ENCODE peak calls at places on chromosomes 16 and 17, in seven cellular contexts. Q is cardiac fibroblast; T is effector memory CD4-positive, alpha-beta T cell; L is ovary; F is heart left ventricle; W is CD8-positive, alpha-beta T cell; U is suprapubic skin. E is an unnamed sample.
A peak's percentile ranks its signal among the peaks of the same experiment; 100 is the strongest.

GRCh38 chr16:379183-379960 is 2.4 kb downstream of the PGAP6 start:
- DNase-seq in W (no peak), L (no peak), U (no peak), T (no peak), Q (no peak), F (no peak), E (no peak)

GRCh38 chr16:89531821-89532526 is 23.8 kb downstream of the SPG7 start:
- DNase-seq in W (no peak), Q (no peak), L (no peak), F (no peak), T (no peak), U (no peak), E (no peak)

GRCh38 chr17:82972836-82973372 is 106.5 kb upstream of the METRNL start:
- DNase-seq in W (no peak), T (no peak), F (no peak), U (no peak), L (no peak), Q (no peak), E (no peak)

GRCh38 chr16:12184419-12184831 is 207.9 kb downstream of the SNX29 start:
- DNase-seq in L (no peak), U (no peak), W (no peak), Q (no peak), F (no peak), T (no peak), E (no peak)

GRCh38 chr17:6365187-6365943 is 69.6 kb downstream of the AIPL1 start:
- DNase-seq in F (no peak), T (no peak), U (no peak), W (no peak), L (no peak), Q (no peak), E (no peak)

GRCh38 chr16:16025214-16025968 is 76.0 kb downstream of the ABCC1 start:
- DNase-seq in Q (peak; percentile 93), L (no peak), U (no peak), W (peak; percentile 10), F (peak; percentile 35), T (peak; percentile 27), E (no peak)

GRCh38 chr16:76940251-76940650 is 250.7 kb upstream of the MON1B start:
- DNase-seq in L (no peak), U (no peak), W (no peak), F (no peak), Q (no peak), T (no peak), E (no peak)

GRCh38 chr16:89693289-89693731 is 6.8 kb downstream of the CDK10 start:
- DNase-seq in Q (no peak), T (no peak), F (no peak), U (no peak), L (no peak), W (no peak), E (no peak)

GRCh38 chr16:23527961-23528634 is 17.8 kb upstream of the GGA2 start:
- DNase-seq in U (no peak), L (no peak), Q (no peak), F (no peak), W (no peak), T (no peak), E (no peak)

GRCh38 chr17:54239291-54239690 is 416.6 kb downstream of the KIF2B start:
- DNase-seq in Q (no peak), F (no peak), T (no peak), W (no peak), U (no peak), L (no peak), E (no peak)

GRCh38 chr16:1057252-1057932 is 15.2 kb upstream of the SSTR5 start:
- DNase-seq in L (no peak), U (no peak), T (peak; percentile 15), F (no peak), W (peak; percentile 33), Q (peak; percentile 28), E (peak; percentile 67)

GRCh38 chr16:86075839-86076440 is 177.0 kb downstream of the IRF8 start:
- DNase-seq in F (no peak), T (no peak), U (peak; percentile 31), L (no peak), W (no peak), Q (no peak), E (no peak)

DNA sequence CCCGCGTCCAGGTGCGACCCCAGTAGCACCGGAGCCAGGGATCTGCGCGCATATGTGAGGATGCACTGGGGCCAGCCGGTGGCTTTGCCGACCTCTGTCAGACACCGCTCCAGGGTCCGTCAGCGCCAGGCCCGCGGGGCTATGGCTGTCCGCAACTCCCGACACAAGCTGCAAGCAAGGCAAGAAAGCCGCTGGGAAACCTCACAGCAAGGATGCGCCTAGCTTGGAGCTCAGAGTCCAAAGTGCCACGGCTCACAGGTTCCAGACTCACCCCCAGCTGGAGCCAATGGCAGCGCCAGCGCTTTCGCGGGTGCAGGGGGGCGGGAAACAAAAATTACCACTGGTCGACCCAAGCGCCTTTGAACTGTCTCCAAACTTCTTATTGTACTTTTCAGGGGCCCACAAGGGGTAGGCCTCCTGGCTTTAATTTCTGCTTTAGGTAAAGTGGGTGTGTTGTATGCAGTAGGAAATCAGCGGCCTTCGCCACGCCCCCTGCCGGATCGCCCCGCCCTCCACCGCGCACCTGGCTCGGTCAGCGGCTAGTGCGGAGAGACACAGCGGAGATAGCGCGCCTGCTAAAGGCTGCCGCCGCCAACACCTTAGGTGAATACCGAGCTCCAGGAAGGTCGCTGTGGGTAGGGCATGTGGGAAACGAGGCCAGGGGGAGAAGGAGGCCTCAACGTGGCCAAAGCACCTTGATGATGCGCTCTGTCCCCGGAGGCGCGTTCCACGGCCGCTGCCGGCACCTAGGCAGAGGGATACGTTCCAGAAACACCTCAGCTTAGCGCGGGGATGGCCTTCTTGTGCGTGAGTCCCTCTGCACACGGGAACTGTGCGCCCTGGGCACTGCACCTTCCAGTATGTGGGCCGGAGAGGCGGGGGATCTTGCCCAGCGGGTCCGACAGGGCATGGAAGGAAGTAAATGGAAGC is 61.1 kb upstream of the RBL2 start:
- DNase-seq in T (peak; percentile 63), F (no peak), L (no peak), Q (no peak), W (peak; percentile 60), U (no peak), E (no peak)
- H3K4me3 ChIP-seq in T (peak overlapping the region; percentile 53), F (peak overlapping the region; percentile 10), L (no peak overlapping the region), Q (peak overlapping the region; percentile 1), W (peak overlapping the region; percentile 84), U (peak overlapping the region; percentile 52), E (no peak overlapping the region)

DNA sequence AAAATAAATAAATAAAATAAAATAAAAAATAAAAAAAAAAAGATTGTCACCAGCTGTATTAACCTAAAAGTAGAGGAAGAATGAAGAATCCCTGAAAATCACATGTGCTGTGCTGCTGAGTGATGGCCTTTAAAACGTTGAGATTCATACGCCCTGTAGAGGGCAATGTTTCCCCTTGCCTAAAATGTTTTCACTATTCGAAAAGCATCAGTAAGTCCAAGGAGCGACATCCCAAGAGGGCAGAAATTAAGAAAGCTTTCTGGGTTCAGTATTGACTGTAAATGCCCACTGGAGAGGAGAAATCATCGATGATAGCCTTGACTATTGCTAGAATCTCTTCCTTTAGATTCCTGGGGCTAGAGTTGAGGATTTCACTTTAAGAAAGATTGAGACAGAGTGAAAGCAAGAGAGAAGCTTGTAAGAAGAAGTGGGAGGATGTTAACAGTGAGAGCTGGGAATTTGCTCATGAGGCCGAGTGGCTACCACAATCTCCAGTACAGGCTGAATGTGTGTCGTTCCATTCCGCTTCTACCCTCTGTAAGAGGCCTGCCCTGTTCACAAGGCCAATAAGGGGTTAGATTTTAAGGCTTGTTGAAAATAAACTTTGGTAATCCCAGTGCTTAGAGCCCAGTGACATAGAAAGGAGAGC is 170.8 kb upstream of the FAM20A start:
- DNase-seq in T (no peak), F (no peak), L (no peak), Q (peak; percentile 90), U (no peak), W (no peak), E (no peak)
- H3K4me3 ChIP-seq in T (no peak overlapping the region), F (peak overlapping the region; percentile 40), L (peak overlapping the region; percentile 11), Q (no peak overlapping the region), U (peak overlapping the region; percentile 20), W (no peak overlapping the region), E (no peak overlapping the region)

DNA sequence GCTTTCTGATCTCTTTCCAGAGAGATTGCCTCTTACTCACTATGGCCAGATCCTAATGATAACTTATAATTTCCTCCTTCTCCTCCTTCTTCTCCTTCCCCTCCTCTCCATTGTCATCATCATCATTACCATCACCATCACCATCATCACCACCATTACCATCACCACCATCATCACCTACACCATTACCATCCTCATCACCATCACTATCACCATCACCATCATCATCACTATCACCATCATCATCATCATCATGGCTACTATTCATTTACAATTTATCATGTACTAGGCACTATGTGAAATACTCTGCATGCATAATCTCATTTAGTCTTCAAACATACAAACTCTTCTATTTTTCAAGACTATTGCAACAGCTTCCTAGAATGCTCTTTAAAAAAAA is 540.9 kb upstream of the C16orf82 start:
- DNase-seq in L (no peak), U (no peak), F (no peak), Q (no peak), W (no peak), T (no peak), E (no peak)
- H3K4me3 ChIP-seq in L (no peak overlapping the region), U (no peak overlapping the region), F (no peak overlapping the region), Q (no peak overlapping the region), W (no peak overlapping the region), T (no peak overlapping the region), E (no peak overlapping the region)

GRCh38 chr16:68470461-68471150 is 22.3 kb upstream of the SMPD3 start:
- DNase-seq in T (no peak), U (no peak), W (no peak), Q (no peak), L (no peak), F (peak; percentile 31), E (no peak)
- H3K4me3 ChIP-seq in T (peak overlapping the region; percentile 61), U (peak overlapping the region; percentile 17), W (peak overlapping the region; percentile 59), Q (no peak overlapping the region), L (no peak overlapping the region), F (peak overlapping the region; percentile 43), E (no peak overlapping the region)

DNA sequence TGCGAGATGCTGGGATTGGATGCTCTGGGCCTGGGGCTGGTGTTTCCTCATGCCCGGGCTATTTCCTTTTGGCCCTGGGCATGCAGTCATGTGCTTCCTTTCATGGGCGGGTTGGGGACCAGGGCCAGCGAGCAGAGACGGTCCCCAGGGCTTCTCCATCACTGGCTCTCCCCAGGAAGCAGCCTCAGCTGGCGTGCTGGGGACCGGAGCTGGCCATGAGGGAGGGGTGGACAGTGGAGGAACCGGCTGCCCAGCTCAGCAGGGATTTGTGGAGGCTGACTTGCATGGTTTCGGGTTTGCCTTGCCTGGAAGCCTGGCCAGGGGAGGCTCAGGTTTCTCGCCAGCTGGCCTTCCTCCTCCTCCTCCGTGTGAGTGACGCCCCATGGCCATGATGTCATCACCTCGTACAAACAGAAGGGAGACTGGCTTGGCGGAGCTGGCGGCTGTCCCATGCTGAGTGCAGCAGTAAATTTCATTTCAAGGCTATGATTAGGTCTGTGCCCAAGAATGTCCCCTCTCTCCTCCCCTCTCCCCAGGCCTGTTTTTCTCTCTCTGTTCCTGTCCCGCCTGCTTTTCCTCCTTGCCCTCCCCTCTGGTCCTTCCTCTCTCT is 8.9 kb upstream of the TIMP2 start:
- DNase-seq in F (peak; percentile 96), T (no peak), W (no peak), L (peak; percentile 99), U (peak; percentile 96), Q (peak; percentile 99), E (peak; percentile 96)
- H3K4me3 ChIP-seq in F (peak overlapping the region; percentile 43), T (no peak overlapping the region), W (no peak overlapping the region), L (peak overlapping the region; percentile 16), U (peak overlapping the region; percentile 11), Q (peak overlapping the region; percentile 19), E (no peak overlapping the region)